ENCODE peak calls at places on chromosomes 3 and 15, in eight cellular contexts. T, N, M, D, E, I, U and H are unnamed samples.

GRCh38 chr15:71779073-71779797 is 31.1 kb upstream of the NR2E3 start:
- DNase-seq in T (no peak), N (no peak), M (no peak), D (no peak), E (no peak), I (no peak), U (no peak), H (no peak)

GRCh38 chr3:11532865-11533490 is 110.7 kb downstream of the VGLL4 start:
- DNase-seq in T (no peak), N (no peak), M (no peak), D (no peak), E (no peak), I (no peak), U (no peak), H (peak)

GRCh38 chr3:2166552-2166951 is 67.9 kb downstream of the CNTN4 start:
- DNase-seq in T (no peak), N (no peak), M (no peak), D (peak), E (no peak), I (no peak), U (no peak), H (no peak)

GRCh38 chr3:5499404-5499803 is 311.9 kb downstream of the EDEM1 start:
- DNase-seq in T (no peak), N (no peak), M (no peak), D (no peak), E (no peak), I (no peak), U (no peak), H (no peak)

GRCh38 chr3:138732465-138732864 is 102.3 kb downstream of the PIK3CB start:
- DNase-seq in T (no peak), N (no peak), M (no peak), D (no peak), E (no peak), I (no peak), U (no peak), H (no peak)

GRCh38 chr15:27983496-27983895 is 115.6 kb downstream of the OCA2 start:
- DNase-seq in T (no peak), N (no peak), M (no peak), D (no peak), E (no peak), I (no peak), U (no peak), H (no peak)

GRCh38 chr3:61192222-61192621 is 59.0 kb downstream of the FHIT start:
- DNase-seq in T (no peak), N (no peak), M (no peak), D (peak), E (no peak), I (no peak), U (no peak), H (no peak)

GRCh38 chr3:125374996-125375941 is at the start of gene ZNF148:
- DNase-seq in T (peak), N (peak), M (peak), D (peak), E (peak), I (peak), U (peak), H (peak)

GRCh38 chr3:124117486-124117885 is 125.6 kb upstream of the ROPN1 start:
- DNase-seq in T (no peak), N (no peak), M (no peak), D (no peak), E (no peak), I (no peak), U (peak), H (no peak)

GRCh38 chr15:31930967-31931366 is 99.3 kb upstream of the CHRNA7 start:
- DNase-seq in T (no peak), N (no peak), M (no peak), D (no peak), E (no peak), I (no peak), U (no peak), H (no peak)

GRCh38 chr3:63473641-63474166 is 178.8 kb upstream of the SNTN start:
- DNase-seq in T (no peak), N (no peak), M (no peak), D (no peak), E (no peak), I (no peak), U (no peak), H (no peak)

GRCh38 chr3:147540921-147541320 is 131.8 kb downstream of the ZIC1 start:
- DNase-seq in T (no peak), N (no peak), M (no peak), D (no peak), E (no peak), I (no peak), U (no peak), H (no peak)

GRCh38 chr3:152026033-152026556 is 152.7 kb downstream of the SUCNR1 start:
- DNase-seq in T (peak), N (no peak), M (no peak), D (no peak), E (no peak), I (no peak), U (no peak), H (no peak)

GRCh38 chr15:48641416-48641815 is 4.1 kb downstream of the FBN1 start:
- DNase-seq in T (no peak), N (no peak), M (no peak), D (no peak), E (no peak), I (no peak), U (no peak), H (no peak)

GRCh38 chr3:12370758-12371157 is 81.9 kb downstream of the PPARG start:
- DNase-seq in T (no peak), N (no peak), M (no peak), D (peak), E (no peak), I (no peak), U (no peak), H (no peak)

GRCh38 chr3:101077361-101078011 is 84.3 kb upstream of the ABI3BP start:
- DNase-seq in T (peak), N (no peak), M (no peak), D (no peak), E (no peak), I (no peak), U (no peak), H (no peak)

GRCh38 chr15:70142322-70143191 is 44.8 kb upstream of the TLE3 start:
- DNase-seq in T (peak), N (peak), M (no peak), D (peak), E (no peak), I (no peak), U (peak), H (no peak)

DNA sequence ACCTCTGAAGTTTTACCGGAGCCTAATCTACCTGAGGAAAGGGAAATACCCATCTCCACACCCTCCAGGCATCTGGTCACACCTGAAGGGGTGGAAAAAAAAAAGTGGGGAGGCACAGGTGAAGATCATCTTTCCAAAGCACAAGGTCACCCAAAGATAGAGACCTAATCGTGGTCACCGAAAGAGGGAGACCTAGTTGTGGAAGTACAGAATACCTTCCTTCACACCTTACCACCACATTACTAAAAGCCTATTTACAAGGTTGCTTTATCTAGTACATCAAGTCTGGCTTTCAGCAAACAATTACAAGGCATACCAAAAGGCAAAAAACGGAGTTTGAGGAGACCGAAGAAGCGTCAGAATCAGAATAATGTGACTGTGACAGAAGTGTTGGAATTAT is 110.0 kb upstream of the ARPP21 start:
- DNase-seq in T (no peak), N (no peak), M (no peak), D (no peak), E (no peak), I (no peak), U (no peak), H (no peak)
- H3K4me3 ChIP-seq in T (no peak), N (no peak), M (no peak), D (no peak), E (no peak), I (no peak), U (no peak), H (no peak)

DNA sequence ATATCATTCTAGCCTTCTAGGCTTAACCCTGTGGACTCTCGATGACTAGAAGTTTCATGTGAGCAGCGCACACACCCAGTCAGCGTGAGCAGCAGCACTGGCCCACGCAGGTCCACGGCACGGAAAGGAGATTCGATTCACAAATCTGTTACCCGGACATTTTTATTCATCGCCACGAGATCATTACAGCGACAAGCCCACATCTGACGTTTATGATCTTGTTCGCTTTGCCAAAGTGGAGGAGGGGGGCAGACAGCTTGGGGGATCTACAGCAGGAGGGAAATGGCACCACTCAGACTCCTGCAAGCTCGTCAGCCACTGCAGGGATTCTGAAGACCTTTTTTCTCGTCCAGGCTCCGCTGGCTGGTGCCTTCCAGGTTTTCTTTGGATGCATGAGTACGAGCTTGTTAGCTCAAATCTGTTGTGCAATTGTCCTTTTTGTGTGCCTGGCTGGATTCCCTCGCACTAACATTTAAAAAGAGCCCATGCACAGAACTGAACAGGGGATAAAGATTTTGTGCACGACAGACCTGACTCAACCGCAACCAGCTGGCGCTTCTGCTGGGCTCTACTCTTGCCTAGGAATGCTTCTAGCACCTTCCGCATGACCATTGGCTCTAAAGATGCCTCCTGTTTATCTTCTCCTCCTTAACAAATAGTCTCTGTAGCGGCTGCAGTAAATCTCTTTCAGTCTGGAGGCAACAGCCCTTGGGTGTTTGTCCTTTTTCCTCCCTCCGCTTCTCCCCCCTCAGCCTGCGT is 938.5 kb downstream of the MCTP2 start:
- DNase-seq in T (no peak), N (no peak), M (peak), D (no peak), E (peak), I (no peak), U (no peak), H (peak)
- H3K27ac ChIP-seq in T (no peak), N (peak), M (no peak), D (no peak), E (peak), I (no peak), U (no peak), H (peak)

DNA sequence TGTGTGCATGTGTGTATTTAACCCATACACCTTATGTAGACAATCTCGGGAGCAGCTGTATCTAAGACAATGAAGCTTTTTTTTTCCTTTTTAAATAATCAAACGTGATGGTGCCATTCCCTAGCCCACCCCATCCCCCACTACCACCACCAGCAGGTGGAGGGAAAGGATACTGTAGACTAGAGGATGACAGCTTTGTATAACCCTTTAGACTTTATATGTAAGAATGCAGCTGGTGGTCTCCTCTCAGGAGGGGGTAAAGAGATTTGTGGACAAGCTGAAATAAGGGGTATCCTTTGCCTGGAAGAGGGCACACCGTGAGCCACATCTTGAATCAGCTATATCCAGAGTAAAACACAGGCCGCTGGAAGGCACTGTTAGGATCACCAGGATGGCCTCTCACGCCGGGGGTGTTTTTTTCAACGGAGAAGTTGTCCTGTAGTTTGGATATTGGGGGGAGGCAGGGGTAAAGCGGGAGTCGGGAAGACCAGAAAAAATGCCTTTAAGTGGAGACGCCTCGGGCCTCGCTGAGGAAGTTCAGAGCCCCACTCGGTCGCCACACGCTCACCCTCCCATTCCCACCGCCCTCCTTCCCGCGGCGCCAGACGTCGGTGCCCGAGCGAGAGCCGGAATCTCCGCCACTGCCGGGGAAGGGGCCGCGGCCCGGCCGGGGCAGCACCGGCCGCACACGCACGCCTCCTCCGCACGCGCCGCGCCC is 1.0 kb downstream of the KPNA4 start:
- DNase-seq in T (no peak), N (peak), M (no peak), D (peak), E (no peak), I (no peak), U (no peak), H (no peak)
- H3K4me3 ChIP-seq in T (peak), N (peak), M (peak), D (peak), E (peak), I (peak), U (peak), H (peak)

DNA sequence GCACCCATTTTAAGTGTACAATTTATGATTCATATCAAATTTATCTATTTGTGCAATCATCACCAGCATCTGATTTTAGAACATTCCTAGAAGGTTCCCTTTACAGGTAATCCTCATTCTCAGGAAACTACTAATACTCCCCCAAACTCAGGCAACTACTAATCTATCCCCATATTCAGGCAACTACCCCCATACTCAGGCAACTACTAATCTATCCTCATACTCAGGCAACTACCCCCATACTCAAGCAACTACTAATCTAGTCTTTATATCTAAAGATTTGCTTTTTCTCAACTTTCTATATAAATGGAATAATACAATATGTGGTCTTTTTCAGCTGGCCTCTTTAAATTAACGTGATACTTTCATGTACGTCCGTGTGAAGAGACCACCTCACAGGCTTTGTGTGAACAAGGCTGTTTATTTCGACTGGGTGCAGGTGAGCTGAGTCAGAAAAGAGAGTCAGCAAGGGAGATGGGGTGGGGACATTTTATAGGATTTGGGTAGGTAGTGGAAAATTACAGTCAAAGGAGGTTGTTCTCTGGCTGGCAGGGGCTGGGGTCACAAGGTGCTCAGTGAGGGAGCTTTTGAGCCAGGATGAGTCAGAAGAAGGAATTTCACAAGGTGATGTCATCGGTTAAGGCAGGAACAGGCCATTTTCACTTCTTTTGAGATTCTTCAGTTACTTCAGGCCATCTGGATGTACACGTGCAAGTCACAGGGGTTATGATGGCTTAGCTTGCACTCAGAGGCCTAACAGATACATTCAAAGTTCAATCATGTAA is 1444.5 kb upstream of the CADM2 start:
- DNase-seq in T (peak), N (no peak), M (no peak), D (peak), E (no peak), I (no peak), U (no peak), H (no peak)
- H3K27ac ChIP-seq in T (no peak), N (no peak), M (no peak), D (peak), E (no peak), I (no peak), U (no peak), H (no peak)

GRCh38 chr3:142664311-142664710 is 59.5 kb upstream of the TRPC1 start:
- DNase-seq in T (no peak), N (no peak), M (no peak), D (no peak), E (no peak), I (no peak), U (no peak), H (no peak)

GRCh38 chr3:142664819-142665218 is 59.0 kb upstream of the TRPC1 start:
- DNase-seq in T (no peak), N (no peak), M (no peak), D (no peak), E (no peak), I (no peak), U (no peak), H (no peak)

GRCh38 chr3:142660379-142660778 is 63.5 kb upstream of the TRPC1 start:
- DNase-seq in T (no peak), N (no peak), M (no peak), D (no peak), E (no peak), I (no peak), U (no peak), H (no peak)

GRCh38 chr3:142660904-142661303 is 62.9 kb upstream of the TRPC1 start:
- DNase-seq in T (no peak), N (no peak), M (no peak), D (no peak), E (no peak), I (no peak), U (no peak), H (no peak)

GRCh38 chr3:142663865-142664264 is 60.0 kb upstream of the TRPC1 start:
- DNase-seq in T (no peak), N (no peak), M (no peak), D (no peak), E (no peak), I (no peak), U (no peak), H (no peak)
- H3K4me3 ChIP-seq in T (no peak), N (no peak), M (no peak), D (no peak), E (no peak), I (no peak), U (no peak), H (no peak)

GRCh38 chr3:42042747-42043115 is 48.4 kb upstream of the TRAK1 start:
- DNase-seq in T (no peak), N (no peak), M (no peak), D (no peak), E (no peak), I (no peak), U (no peak), H (no peak)

GRCh38 chr3:42037318-42037945 is 53.7 kb upstream of the TRAK1 start:
- DNase-seq in T (no peak), N (no peak), M (no peak), D (no peak), E (no peak), I (no peak), U (no peak), H (no peak)

GRCh38 chr3:42045719-42046243 is 45.4 kb upstream of the TRAK1 start:
- DNase-seq in T (no peak), N (no peak), M (no peak), D (no peak), E (no peak), I (no peak), U (no peak), H (no peak)

GRCh38 chr3:42043116-42043796 is 47.9 kb upstream of the TRAK1 start:
- DNase-seq in T (no peak), N (no peak), M (no peak), D (peak), E (no peak), I (no peak), U (peak), H (no peak)
- H3K27ac ChIP-seq in T (no peak), N (peak), M (peak), D (peak), E (peak), I (no peak), U (peak), H (peak)

GRCh38 chr15:25427861-25428260 is 11.0 kb downstream of the UBE3A start:
- DNase-seq in T (no peak), N (no peak), M (no peak), D (no peak), E (no peak), I (no peak), U (no peak), H (no peak)
- H3K4me3 ChIP-seq in T (no peak), N (no peak), M (no peak), D (no peak), E (no peak), I (no peak), U (no peak), H (no peak)